ENCODE peak calls at places on chromosomes 7 and 10, in four cellular contexts. One of them, this sample, is unnamed. For H3K4me1, the result is how much of the 10 kb centered on the place peaks cover.

GRCh38 chr7:136063337-136063666 is 86.1 kb upstream of the MTPN start:
- DNase-seq in left ventricle myocardium inferior: no peak
- DNase-seq in RWPE2: no peak
- DNase-seq in stomach: no peak
- DNase-seq in this sample: no peak

GRCh38 chr7:129041929-129042200 is 13.0 kb downstream of the TNPO3 start:
- DNase-seq in left ventricle myocardium inferior: no peak
- DNase-seq in RWPE2: no peak
- DNase-seq in stomach: no peak
- DNase-seq in this sample: no peak

GRCh38 chr10:48800283-48800675 is 115.6 kb downstream of the WDFY4 start:
- DNase-seq in left ventricle myocardium inferior: no peak
- DNase-seq in RWPE2: no peak
- DNase-seq in stomach: no peak
- DNase-seq in this sample: no peak

GRCh38 chr7:18508441-18509427 is 13.2 kb downstream of the HDAC9 start:
- DNase-seq in left ventricle myocardium inferior: no peak
- DNase-seq in RWPE2: no peak
- DNase-seq in stomach: no peak
- DNase-seq in this sample: no peak

GRCh38 chr10:123884907-123885381 is 6.7 kb downstream of the CPXM2 start:
- DNase-seq in left ventricle myocardium inferior: no peak
- DNase-seq in RWPE2: no peak
- DNase-seq in stomach: no peak
- DNase-seq in this sample: no peak

GRCh38 chr10:93916257-93917063 is 22.7 kb downstream of the SLC35G1 start:
- DNase-seq in left ventricle myocardium inferior: no peak
- DNase-seq in RWPE2: no peak
- DNase-seq in stomach: no peak
- DNase-seq in this sample: no peak

GRCh38 chr10:71659050-71659738 is 60.4 kb downstream of the C10orf105 start:
- DNase-seq in left ventricle myocardium inferior: no peak
- DNase-seq in RWPE2: no peak
- DNase-seq in stomach: no peak
- DNase-seq in this sample: no peak

GRCh38 chr10:126966938-126967337 is 61.7 kb downstream of the DOCK1 start:
- DNase-seq in left ventricle myocardium inferior: no peak
- DNase-seq in RWPE2: no peak
- DNase-seq in stomach: no peak
- DNase-seq in this sample: no peak

GRCh38 chr7:51129527-51130472 is 186.8 kb downstream of the COBL start:
- DNase-seq in left ventricle myocardium inferior: no peak
- DNase-seq in RWPE2: no peak
- DNase-seq in stomach: no peak
- DNase-seq in this sample: peak

GRCh38 chr7:30706865-30707264 is 24.6 kb upstream of the CRHR2 start:
- DNase-seq in left ventricle myocardium inferior: no peak
- DNase-seq in RWPE2: no peak
- DNase-seq in stomach: no peak
- DNase-seq in this sample: no peak

GRCh38 chr7:129617607-129618006 is 6.1 kb downstream of the NRF1 start:
- DNase-seq in left ventricle myocardium inferior: no peak
- DNase-seq in RWPE2: no peak
- DNase-seq in stomach: no peak
- DNase-seq in this sample: no peak

GRCh38 chr10:43231523-43232078 is 35.3 kb downstream of the RASGEF1A start:
- DNase-seq in left ventricle myocardium inferior: peak
- DNase-seq in RWPE2: no peak
- DNase-seq in stomach: no peak
- DNase-seq in this sample: no peak

GRCh38 chr10:79146611-79147130 is 77.9 kb downstream of the ZMIZ1 start:
- DNase-seq in left ventricle myocardium inferior: peak
- DNase-seq in RWPE2: no peak
- DNase-seq in stomach: peak
- DNase-seq in this sample: peak

GRCh38 chr10:14889318-14889717 is 10.7 kb downstream of the SUV39H2 start:
- DNase-seq in left ventricle myocardium inferior: no peak
- DNase-seq in RWPE2: no peak
- DNase-seq in stomach: no peak
- DNase-seq in this sample: no peak

GRCh38 chr10:62038609-62039190 is 137.2 kb downstream of the ARID5B start:
- DNase-seq in left ventricle myocardium inferior: peak
- DNase-seq in RWPE2: no peak
- DNase-seq in stomach: peak
- DNase-seq in this sample: peak

GRCh38 chr10:101814466-101815041 is 3.7 kb downstream of the OGA start:
- DNase-seq in left ventricle myocardium inferior: no peak
- DNase-seq in RWPE2: no peak
- DNase-seq in stomach: no peak
- DNase-seq in this sample: peak

GRCh38 chr7:147298611-147299043 is 1182.0 kb downstream of the CNTNAP2 start:
- DNase-seq in left ventricle myocardium inferior: no peak
- DNase-seq in RWPE2: no peak
- DNase-seq in stomach: no peak
- DNase-seq in this sample: no peak

GRCh38 chr7:36490335-36490940 is 100.8 kb downstream of the ANLN start:
- DNase-seq in left ventricle myocardium inferior: no peak
- DNase-seq in RWPE2: no peak
- DNase-seq in stomach: no peak
- DNase-seq in this sample: no peak

GRCh38 chr7:111301891-111302290 is 211.0 kb downstream of the LRRN3 start:
- DNase-seq in left ventricle myocardium inferior: no peak
- DNase-seq in RWPE2: no peak
- DNase-seq in stomach: no peak
- DNase-seq in this sample: no peak

GRCh38 chr10:117226813-117227451 is 14.0 kb upstream of the SLC18A2 start:
- DNase-seq in left ventricle myocardium inferior: no peak
- DNase-seq in RWPE2: no peak
- DNase-seq in stomach: peak
- DNase-seq in this sample: no peak

GRCh38 chr10:62632071-62632809 is 172.3 kb upstream of the ADO start:
- DNase-seq in left ventricle myocardium inferior: peak
- DNase-seq in RWPE2: no peak
- DNase-seq in stomach: no peak
- DNase-seq in this sample: peak

GRCh38 chr7:152899482-152900166 is 140.1 kb downstream of the ACTR3B start:
- DNase-seq in left ventricle myocardium inferior: peak
- DNase-seq in RWPE2: no peak
- DNase-seq in stomach: peak
- DNase-seq in this sample: peak

GRCh38 chr7:75971961-75972763 is 22.2 kb downstream of the TMEM120A start:
- DNase-seq in left ventricle myocardium inferior: peak
- DNase-seq in RWPE2: no peak
- DNase-seq in stomach: no peak
- DNase-seq in this sample: peak

GRCh38 chr7:94486206-94486605 is 23.4 kb upstream of the CASD1 start:
- DNase-seq in left ventricle myocardium inferior: no peak
- DNase-seq in RWPE2: no peak
- DNase-seq in stomach: no peak
- DNase-seq in this sample: no peak

GRCh38 chr10:50641636-50642035 is 17.9 kb upstream of the SGMS1 start:
- DNase-seq in left ventricle myocardium inferior: no peak
- DNase-seq in RWPE2: no peak
- DNase-seq in stomach: no peak
- DNase-seq in this sample: no peak

GRCh38 chr10:129622736-129623135 is 155.7 kb downstream of the MGMT start:
- DNase-seq in left ventricle myocardium inferior: no peak
- DNase-seq in RWPE2: no peak
- DNase-seq in stomach: no peak
- DNase-seq in this sample: no peak

GRCh38 chr10:20948723-20949327 is 51.7 kb upstream of the NEBL start:
- DNase-seq in left ventricle myocardium inferior: no peak
- DNase-seq in RWPE2: no peak
- DNase-seq in stomach: no peak
- DNase-seq in this sample: no peak

GRCh38 chr7:73906874-73907273 is 45.9 kb downstream of the TMEM270 start:
- DNase-seq in left ventricle myocardium inferior: no peak
- DNase-seq in RWPE2: no peak
- DNase-seq in stomach: no peak
- DNase-seq in this sample: no peak

GRCh38 chr10:50936335-50936734 is 50.9 kb upstream of the A1CF start:
- DNase-seq in left ventricle myocardium inferior: no peak
- DNase-seq in RWPE2: no peak
- DNase-seq in stomach: no peak
- DNase-seq in this sample: no peak

GRCh38 chr7:155248366-155248756 is 49.3 kb upstream of the INSIG1 start:
- DNase-seq in left ventricle myocardium inferior: no peak
- DNase-seq in RWPE2: no peak
- DNase-seq in stomach: no peak
- DNase-seq in this sample: no peak
- TF ChIP-seq CTCF in left ventricle myocardium inferior: no peak
- TF ChIP-seq CTCF in RWPE2: no peak
- TF ChIP-seq CTCF in stomach: no peak
- TF ChIP-seq CTCF in this sample: no peak

GRCh38 chr7:29147821-29148220 is 1.5 kb upstream of the CPVL start:
- DNase-seq in left ventricle myocardium inferior: peak
- DNase-seq in RWPE2: no peak
- DNase-seq in stomach: no peak
- DNase-seq in this sample: no peak
- H3K4me1 ChIP-seq in left ventricle myocardium inferior: under half
- H3K4me1 ChIP-seq in RWPE2: under half
- H3K4me1 ChIP-seq in stomach: under half
- H3K4me1 ChIP-seq in this sample: under half

GRCh38 chr7:2660359-2661095 is 27.5 kb upstream of the AMZ1 start:
- DNase-seq in left ventricle myocardium inferior: no peak
- DNase-seq in RWPE2: no peak
- DNase-seq in stomach: no peak
- DNase-seq in this sample: no peak
- TF ChIP-seq CTCF in left ventricle myocardium inferior: no peak
- TF ChIP-seq CTCF in RWPE2: no peak
- TF ChIP-seq CTCF in stomach: no peak
- TF ChIP-seq CTCF in this sample: peak

GRCh38 chr7:149828357-149829309 is 9.5 kb upstream of the ZNF862 start:
- DNase-seq in left ventricle myocardium inferior: no peak
- DNase-seq in RWPE2: peak
- DNase-seq in stomach: no peak
- DNase-seq in this sample: no peak
- H3K4me1 ChIP-seq in left ventricle myocardium inferior: under half
- H3K4me1 ChIP-seq in RWPE2: under half
- H3K4me1 ChIP-seq in stomach: under half
- H3K4me1 ChIP-seq in this sample: under half

GRCh38 chr7:127657500-127657899 is 5.5 kb downstream of the SND1 start:
- DNase-seq in left ventricle myocardium inferior: no peak
- DNase-seq in RWPE2: no peak
- DNase-seq in stomach: no peak
- DNase-seq in this sample: no peak

GRCh38 chr7:127655720-127656119 is 3.7 kb downstream of the SND1 start:
- DNase-seq in left ventricle myocardium inferior: no peak
- DNase-seq in RWPE2: no peak
- DNase-seq in stomach: no peak
- DNase-seq in this sample: no peak

GRCh38 chr7:127653396-127653795 is 1.4 kb downstream of the SND1 start:
- DNase-seq in left ventricle myocardium inferior: no peak
- DNase-seq in RWPE2: no peak
- DNase-seq in stomach: no peak
- DNase-seq in this sample: no peak

GRCh38 chr7:127652333-127653248 is 597 bp downstream of the SND1 start:
- DNase-seq in left ventricle myocardium inferior: no peak
- DNase-seq in RWPE2: no peak
- DNase-seq in stomach: no peak
- DNase-seq in this sample: no peak

GRCh38 chr7:127654404-127655392 is 2.7 kb downstream of the SND1 start:
- DNase-seq in left ventricle myocardium inferior: no peak
- DNase-seq in RWPE2: no peak
- DNase-seq in stomach: no peak
- DNase-seq in this sample: no peak
- TF ChIP-seq CTCF in left ventricle myocardium inferior: no peak
- TF ChIP-seq CTCF in RWPE2: no peak
- TF ChIP-seq CTCF in stomach: no peak
- TF ChIP-seq CTCF in this sample: no peak

DNA sequence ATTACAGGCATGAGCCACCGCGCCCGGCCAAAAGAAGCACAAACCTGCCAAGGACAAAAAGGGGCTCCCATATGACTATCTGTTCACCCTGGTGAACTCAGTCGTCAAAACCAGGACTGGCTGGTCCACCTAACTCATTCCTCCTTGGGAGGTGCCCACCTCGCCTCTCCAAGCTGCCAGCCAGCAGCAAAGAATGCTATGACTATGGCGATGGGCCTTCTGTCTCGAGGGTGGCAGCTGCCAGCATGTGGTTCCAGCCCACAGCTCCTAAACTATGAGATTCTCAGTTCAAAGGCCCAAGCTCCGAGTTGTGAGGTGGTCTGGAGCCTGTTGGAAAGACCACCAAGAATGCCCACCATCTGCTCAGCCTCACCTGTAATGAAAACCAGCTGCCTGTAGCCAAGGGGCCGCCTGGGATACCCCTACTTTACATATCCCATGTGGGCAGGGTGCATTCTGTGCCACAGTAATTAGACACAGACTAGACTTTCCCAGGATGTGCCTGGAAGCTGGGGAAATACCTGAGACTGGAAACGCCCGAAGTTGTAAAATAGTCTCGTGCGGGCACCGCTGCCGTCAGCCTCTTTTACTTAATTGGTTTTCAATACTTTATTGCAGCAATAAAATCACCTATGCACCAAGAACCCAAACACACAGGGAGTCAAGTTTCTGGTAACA is 71.1 kb downstream of the ZRANB1 start:
- DNase-seq in left ventricle myocardium inferior: no peak
- DNase-seq in RWPE2: no peak
- DNase-seq in stomach: no peak
- DNase-seq in this sample: no peak
- H3K4me1 ChIP-seq in left ventricle myocardium inferior: half or more
- H3K4me1 ChIP-seq in RWPE2: under half
- H3K4me1 ChIP-seq in stomach: half or more
- H3K4me1 ChIP-seq in this sample: half or more

DNA sequence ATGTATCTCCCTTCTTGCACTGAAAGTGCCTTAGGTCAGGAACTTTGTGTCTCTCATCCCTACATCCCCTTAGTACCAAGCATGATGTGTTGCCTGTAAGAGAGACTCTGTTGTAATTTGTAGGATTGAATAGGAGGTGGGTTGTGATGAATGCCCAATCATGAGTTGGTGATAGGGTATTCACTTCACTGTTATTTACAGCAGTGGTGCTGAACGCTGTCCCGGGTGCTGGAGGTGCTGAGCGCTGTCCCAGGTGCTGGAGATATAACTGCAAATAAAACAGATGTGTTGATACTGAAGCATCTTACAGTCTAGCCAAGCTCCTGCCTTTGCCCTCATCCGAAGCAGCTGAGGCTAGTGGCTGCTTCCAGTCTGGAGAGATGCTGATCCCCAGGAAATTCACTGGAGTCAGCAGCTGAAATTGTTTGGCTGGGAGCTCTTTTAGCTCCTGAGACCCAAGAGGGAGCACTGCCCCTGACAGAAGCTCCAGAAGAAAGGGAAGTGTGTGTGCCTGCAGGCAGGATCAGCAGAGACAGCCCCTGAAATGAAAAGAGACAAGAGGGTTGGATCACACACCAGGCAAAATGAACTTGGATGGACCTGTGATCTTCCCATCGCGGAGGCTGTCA is 183.4 kb downstream of the SORCS3 start:
- DNase-seq in left ventricle myocardium inferior: peak
- DNase-seq in RWPE2: no peak
- DNase-seq in stomach: peak
- DNase-seq in this sample: no peak
- TF ChIP-seq CTCF in left ventricle myocardium inferior: no peak
- TF ChIP-seq CTCF in RWPE2: no peak
- TF ChIP-seq CTCF in stomach: no peak
- TF ChIP-seq CTCF in this sample: no peak

GRCh38 chr7:47739301-47739870 is 157.5 kb upstream of the TNS3 start:
- DNase-seq in left ventricle myocardium inferior: no peak
- DNase-seq in RWPE2: no peak
- DNase-seq in stomach: no peak
- DNase-seq in this sample: peak
- H3K4me1 ChIP-seq in left ventricle myocardium inferior: under half
- H3K4me1 ChIP-seq in RWPE2: under half
- H3K4me1 ChIP-seq in stomach: under half
- H3K4me1 ChIP-seq in this sample: under half

This sample was measured in right atrium auricular region.